ENCODE peak calls at places on chromosomes 6 and 20, in seven cellular contexts. D is HCT116, E is MM.1S, C is GM23248, Q is neural progenitor cell, G is fibroblast of lung, K is astrocyte. N is an unnamed sample.
A peak's percentile ranks its signal among the peaks of the same experiment; 100 is the strongest.

GRCh38 chr20:59977086-59977485 is 18.9 kb downstream of the CDH26 start:
- DNase-seq in D (no peak), E (no peak), C (no peak), Q (no peak), G (no peak), K (no peak), N (no peak)

GRCh38 chr6:167906899-167907298 is 80.2 kb downstream of the AFDN start:
- DNase-seq in D (no peak), E (no peak), C (no peak), Q (peak; percentile 37), G (peak; percentile 3), K (no peak), N (no peak)

GRCh38 chr6:110681543-110682459 is 133.5 kb downstream of the CDK19 start:
- DNase-seq in D (no peak), E (no peak), C (peak; percentile 8), Q (no peak), G (no peak), K (no peak), N (no peak)

GRCh38 chr20:9945406-9945805 is 89.4 kb upstream of the ANKEF1 start:
- DNase-seq in D (peak; percentile 57), E (no peak), C (peak; percentile 32), Q (peak; percentile 9), G (peak; percentile 78), K (peak; percentile 71), N (peak; percentile 7)

GRCh38 chr20:20904171-20904831 is 191.9 kb upstream of the RALGAPA2 start:
- DNase-seq in D (no peak), E (no peak), C (no peak), Q (no peak), G (no peak), K (no peak), N (no peak)

GRCh38 chr6:168122011-168122410 is 43.0 kb upstream of the FRMD1 start:
- DNase-seq in D (no peak), E (no peak), C (no peak), Q (no peak), G (no peak), K (no peak), N (no peak)

GRCh38 chr6:100509101-100509500 is 44.4 kb upstream of the SIM1 start:
- DNase-seq in D (no peak), E (no peak), C (no peak), Q (no peak), G (no peak), K (no peak), N (no peak)

GRCh38 chr6:7909323-7910276 is 988 bp downstream of the TXNDC5 start:
- DNase-seq in D (no peak), E (peak; percentile 36), C (peak; percentile 85), Q (peak; percentile 77), G (peak; percentile 48), K (peak; percentile 26), N (peak; percentile 66)

GRCh38 chr20:62711703-62712101 is 3.1 kb downstream of the NTSR1 start:
- DNase-seq in D (no peak), E (no peak), C (no peak), Q (no peak), G (no peak), K (no peak), N (no peak)

GRCh38 chr6:39079726-39080125 is 31.1 kb downstream of the GLP1R start:
- DNase-seq in D (no peak), E (no peak), C (no peak), Q (no peak), G (no peak), K (no peak), N (no peak)

GRCh38 chr20:52104546-52105044 is 87.0 kb downstream of the ZFP64 start:
- DNase-seq in D (no peak), E (no peak), C (peak; percentile 49), Q (peak; percentile 75), G (peak; percentile 47), K (peak; percentile 23), N (peak; percentile 48)

GRCh38 chr20:37565134-37565811 is 37.6 kb upstream of the BLCAP start:
- DNase-seq in D (no peak), E (no peak), C (no peak), Q (peak; percentile 65), G (no peak), K (no peak), N (no peak)

GRCh38 chr6:81204741-81205140 is 547.7 kb downstream of the TENT5A start:
- DNase-seq in D (peak; percentile 27), E (no peak), C (peak; percentile 53), Q (peak; percentile 47), G (peak; percentile 77), K (peak; percentile 77), N (peak; percentile 79)

GRCh38 chr20:434221-434620 is 26.1 kb downstream of the RBCK1 start:
- DNase-seq in D (no peak), E (no peak), C (no peak), Q (no peak), G (no peak), K (no peak), N (no peak)

GRCh38 chr6:22064558-22064957 is 232.3 kb downstream of the PRL start:
- DNase-seq in D (no peak), E (no peak), C (no peak), Q (no peak), G (no peak), K (no peak), N (no peak)

GRCh38 chr6:22062807-22063408 is 233.9 kb downstream of the PRL start:
- DNase-seq in D (no peak), E (no peak), C (no peak), Q (no peak), G (no peak), K (no peak), N (no peak)

GRCh38 chr6:22071655-22072054 is 225.2 kb downstream of the PRL start:
- DNase-seq in D (no peak), E (no peak), C (peak; percentile 37), Q (peak; percentile 21), G (peak; percentile 50), K (peak; percentile 30), N (peak; percentile 63)

GRCh38 chr6:22068561-22069346 is 228.1 kb downstream of the PRL start:
- DNase-seq in D (no peak), E (no peak), C (no peak), Q (no peak), G (no peak), K (no peak), N (no peak)

GRCh38 chr6:22067127-22067526 is 229.7 kb downstream of the PRL start:
- DNase-seq in D (no peak), E (no peak), C (no peak), Q (no peak), G (no peak), K (no peak), N (no peak)
- H3K4me3 ChIP-seq in D (no peak overlapping the region), E (no peak overlapping the region), C (no peak overlapping the region), Q (no peak overlapping the region), G (no peak overlapping the region), K (no peak overlapping the region), N (no peak overlapping the region)

DNA sequence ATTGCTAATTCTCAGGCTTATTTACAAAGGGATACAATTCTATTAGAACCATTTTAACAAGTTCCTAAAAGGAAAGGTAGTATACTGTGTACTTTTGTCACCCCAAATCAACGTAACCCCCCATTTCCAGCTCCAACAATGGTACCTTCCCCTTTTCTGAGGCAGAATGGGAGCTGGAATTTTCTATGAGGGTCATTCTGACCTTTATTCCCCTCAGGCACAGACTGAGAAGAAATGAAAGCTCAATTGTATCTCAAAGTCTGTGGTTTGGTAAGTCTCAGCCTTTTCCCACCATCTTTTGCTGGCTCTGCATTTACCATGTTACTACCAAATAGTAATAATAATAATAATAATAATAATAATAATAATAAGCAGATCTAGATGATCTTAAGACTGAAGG is 571.0 kb downstream of the RNF144B start:
- DNase-seq in D (no peak), E (no peak), C (no peak), Q (no peak), G (no peak), K (no peak), N (no peak)
- H3K9ac ChIP-seq in D (no peak overlapping the region), E (no peak overlapping the region), C (no peak overlapping the region), Q (no peak overlapping the region), G (no peak overlapping the region), K (no peak overlapping the region), N (no peak overlapping the region)

GRCh38 chr6:108164537-108164814 is 1.3 kb upstream of the NR2E1 start:
- DNase-seq in D (no peak), E (no peak), C (no peak), Q (no peak), G (no peak), K (no peak), N (no peak)

GRCh38 chr6:108164815-108165706 is 761 bp upstream of the NR2E1 start:
- DNase-seq in D (no peak), E (no peak), C (peak; percentile 10), Q (peak; percentile 75), G (no peak), K (no peak), N (no peak)

GRCh38 chr6:108163267-108163643 is 2.6 kb upstream of the NR2E1 start:
- DNase-seq in D (peak; percentile 12), E (no peak), C (no peak), Q (peak; percentile 39), G (no peak), K (no peak), N (no peak)

GRCh38 chr6:108161724-108162282 is 4.0 kb upstream of the NR2E1 start:
- DNase-seq in D (no peak), E (no peak), C (no peak), Q (no peak), G (no peak), K (no peak), N (no peak)

DNA sequence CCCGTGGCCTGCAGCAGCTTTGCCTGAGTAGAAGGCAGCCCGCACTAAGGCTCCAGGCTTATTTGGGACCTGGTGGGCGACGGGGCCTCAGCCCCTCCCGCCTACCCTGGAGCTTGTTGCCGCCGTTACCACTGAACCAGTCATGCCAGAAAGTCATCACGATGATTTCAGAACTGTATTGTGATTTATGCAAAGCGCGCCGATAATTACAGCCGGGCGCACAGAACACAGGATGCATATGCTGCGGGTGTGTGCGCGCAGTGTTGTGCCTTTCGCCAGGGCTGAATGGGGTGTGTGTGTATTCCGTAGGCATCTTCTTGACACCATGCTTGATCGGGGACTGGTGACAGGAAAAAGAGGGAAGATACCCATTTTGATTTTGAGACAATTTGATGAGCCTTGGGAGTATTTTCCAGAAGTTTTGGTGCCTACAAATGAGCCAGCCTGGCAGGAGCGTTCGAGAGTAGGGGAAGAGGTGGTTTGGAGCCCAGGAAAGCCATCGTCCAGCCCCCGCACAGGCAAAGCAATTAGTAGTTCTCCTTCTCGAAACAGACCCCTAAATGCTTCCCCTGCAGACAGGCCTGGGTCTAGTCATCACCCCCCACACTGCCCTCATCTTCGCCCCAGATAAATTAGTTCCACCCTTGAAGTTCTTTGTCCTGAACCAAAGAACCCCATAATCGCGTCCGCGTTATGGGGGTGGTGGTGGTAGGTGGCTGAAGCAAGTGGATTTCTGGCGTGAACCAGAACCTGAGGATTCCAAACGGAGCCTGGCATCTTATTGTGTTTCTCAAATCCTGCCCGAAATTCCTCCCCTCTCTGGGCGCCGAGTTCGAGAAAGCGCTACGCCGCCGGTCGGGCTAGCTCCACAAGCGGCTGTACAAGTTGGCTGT is 1.9 kb upstream of the NR2E1 start:
- DNase-seq in D (no peak), E (no peak), C (peak; percentile 10), Q (peak; percentile 39), G (no peak), K (no peak), N (no peak)
- H3K27me3 ChIP-seq in D (peaks cover 9% of the 10 kb centered on the region), E (peaks cover 8% of the 10 kb centered on the region), C (peaks cover 100% of the 10 kb centered on the region), Q (peaks cover 100% of the 10 kb centered on the region), G (peaks cover 88% of the 10 kb centered on the region), K (peaks cover 97% of the 10 kb centered on the region), N (peaks cover 100% of the 10 kb centered on the region)

DNA sequence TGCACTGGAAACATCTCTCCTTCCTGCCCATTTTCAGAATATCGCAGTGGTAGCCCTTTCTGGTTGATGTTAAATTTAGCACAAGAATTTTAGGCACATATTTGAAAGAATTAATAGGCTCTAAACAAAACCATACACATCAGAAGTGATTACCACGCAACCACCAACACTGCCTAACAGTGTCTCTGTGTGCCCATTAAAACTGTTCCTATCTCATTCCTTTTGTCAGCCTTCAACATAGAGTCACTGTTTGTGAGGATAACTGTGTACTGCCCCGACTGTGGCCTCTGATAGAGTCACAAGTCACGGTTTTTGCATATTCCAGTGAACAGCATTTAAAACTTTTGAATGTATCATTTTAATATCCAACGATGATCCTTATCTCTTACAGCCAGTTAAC is 116.8 kb upstream of the TNFAIP3 start:
- DNase-seq in D (no peak), E (no peak), C (no peak), Q (no peak), G (no peak), K (no peak), N (no peak)
- H3K4me3 ChIP-seq in D (no peak overlapping the region), E (no peak overlapping the region), C (peak overlapping the region; percentile 59), Q (no peak overlapping the region), G (no peak overlapping the region), K (no peak overlapping the region), N (no peak overlapping the region)

N was measured in adipocyte.